ENCODE peak calls at places on chromosome 2, in nine cellular contexts. K is AG04450; Q is HTR-8/SVneo; V is amniotic stem cell; B is spleen; H is retina; X is stomach; U is activated gamma-delta T cell treated with Interleukin-2 at 50 U/mL for 16 hours; E is stimulated activated CD4-positive, alpha-beta T cell treated with anti-CD3 and anti-CD28 coated beads, Interleukin-2, amount 100 ng/mL, for 24 hours. R is an unnamed sample.

GRCh38 chr2:173669271-173669853 is 295.8 kb downstream of the SP3 start:
- DNase-seq in K (no peak), Q (no peak), V (no peak), B (no peak), H (no peak), X (no peak), U (no peak), E (no peak), R (no peak)

GRCh38 chr2:120881981-120882788 is 146.5 kb downstream of the GLI2 start:
- DNase-seq in K (no peak), Q (no peak), V (no peak), B (peak; percentile 68), H (peak; percentile 51), X (no peak), U (no peak), E (no peak), R (no peak)

GRCh38 chr2:42205337-42205736 is 36.2 kb downstream of the EML4 start:
- DNase-seq in K (no peak), Q (no peak), V (no peak), B (no peak), H (no peak), X (no peak), U (no peak), E (no peak), R (no peak)

GRCh38 chr2:128440087-128440665 is 121.5 kb upstream of the HS6ST1 start:
- DNase-seq in K (no peak), Q (no peak), V (no peak), B (no peak), H (no peak), X (peak; percentile 13), U (no peak), E (no peak), R (no peak)

GRCh38 chr2:176446718-176447414 is 177.6 kb downstream of the MTX2 start:
- DNase-seq in K (no peak), Q (no peak), V (no peak), B (no peak), H (no peak), X (no peak), U (no peak), E (no peak), R (no peak)

GRCh38 chr2:933734-934295 is 16.8 kb upstream of the SNTG2 start:
- DNase-seq in K (no peak), Q (no peak), V (no peak), B (no peak), H (no peak), X (no peak), U (no peak), E (no peak), R (no peak)

GRCh38 chr2:169315357-169315756 is 47.0 kb downstream of the LRP2 start:
- DNase-seq in K (no peak), Q (no peak), V (no peak), B (no peak), H (no peak), X (no peak), U (no peak), E (no peak), R (no peak)

GRCh38 chr2:23375448-23375847 is 9.5 kb upstream of the KLHL29 start:
- DNase-seq in K (no peak), Q (no peak), V (no peak), B (no peak), H (no peak), X (no peak), U (no peak), E (no peak), R (no peak)

GRCh38 chr2:128901572-128902391 is 583.1 kb upstream of the HS6ST1 start:
- DNase-seq in K (no peak), Q (no peak), V (no peak), B (no peak), H (peak; percentile 77), X (no peak), U (no peak), E (no peak), R (no peak)

GRCh38 chr2:171272039-171272438 is 111.3 kb upstream of the TLK1 start:
- DNase-seq in K (peak; percentile 68), Q (peak; percentile 62), V (peak; percentile 77), B (no peak), H (no peak), X (peak; percentile 43), U (no peak), E (no peak), R (peak; percentile 31)

GRCh38 chr2:156486175-156486574 is 50.0 kb downstream of the GPD2 start:
- DNase-seq in K (no peak), Q (peak; percentile 31), V (no peak), B (no peak), H (peak; percentile 14), X (no peak), U (no peak), E (no peak), R (no peak)

GRCh38 chr2:42567389-42567788 is 1.0 kb upstream of the MTA3 start:
- DNase-seq in K (peak; percentile 50), Q (no peak), V (no peak), B (no peak), H (no peak), X (no peak), U (no peak), E (no peak), R (no peak)

R was measured in AML-193.